ENCODE peak calls at places on chromosomes 12 and 14, in four cellular contexts. One of them, this sample, is unnamed.

GRCh38 chr12:132495629-132496207 is 5.8 kb downstream of the FBRSL1 start:
- DNase-seq in GM12878: no peak
- DNase-seq in K562: no peak
- DNase-seq in HepG2: no peak
- DNase-seq in this sample: no peak

GRCh38 chr14:65879218-65880009 is 466.9 kb downstream of the FUT8 start:
- DNase-seq in HepG2: no peak
- DNase-seq in K562: no peak
- DNase-seq in GM12878: no peak
- DNase-seq in this sample: no peak

GRCh38 chr12:47820631-47821345 is 1.1 kb upstream of the HDAC7 start:
- DNase-seq in HepG2: peak; percentile 88
- DNase-seq in GM12878: no peak
- DNase-seq in K562: peak; percentile 68
- DNase-seq in this sample: peak; percentile 92

GRCh38 chr14:74846968-74847549 is 28.9 kb downstream of the PROX2 start:
- DNase-seq in K562: peak; percentile 23
- DNase-seq in GM12878: no peak
- DNase-seq in HepG2: no peak
- DNase-seq in this sample: no peak

GRCh38 chr12:49549735-49550710 is 11.2 kb downstream of the KCNH3 start:
- DNase-seq in HepG2: no peak
- DNase-seq in K562: no peak
- DNase-seq in GM12878: no peak
- DNase-seq in this sample: no peak

GRCh38 chr14:68628605-68629310 is 164.1 kb downstream of the ZFP36L1 start:
- DNase-seq in GM12878: no peak
- DNase-seq in K562: no peak
- DNase-seq in HepG2: peak; percentile 19
- DNase-seq in this sample: peak; percentile 54

GRCh38 chr12:65965358-65965757 is 141.1 kb downstream of the HMGA2 start:
- DNase-seq in GM12878: no peak
- DNase-seq in HepG2: no peak
- DNase-seq in K562: no peak
- DNase-seq in this sample: peak; percentile 18

GRCh38 chr14:50303744-50304471 is 8.1 kb downstream of the L2HGDH start:
- DNase-seq in GM12878: no peak
- DNase-seq in HepG2: peak; percentile 93
- DNase-seq in K562: peak; percentile 67
- DNase-seq in this sample: no peak

GRCh38 chr12:78964521-78964920 is 99.9 kb downstream of the SYT1 start:
- DNase-seq in GM12878: no peak
- DNase-seq in HepG2: no peak
- DNase-seq in K562: no peak
- DNase-seq in this sample: no peak

GRCh38 chr12:78966062-78966461 is 101.5 kb downstream of the SYT1 start:
- DNase-seq in K562: no peak
- DNase-seq in GM12878: no peak
- DNase-seq in HepG2: no peak
- DNase-seq in this sample: no peak

GRCh38 chr12:78966926-78967325 is 102.4 kb downstream of the SYT1 start:
- DNase-seq in K562: no peak
- DNase-seq in GM12878: no peak
- DNase-seq in HepG2: no peak
- DNase-seq in this sample: no peak

GRCh38 chr12:78970041-78970440 is 105.5 kb downstream of the SYT1 start:
- DNase-seq in K562: no peak
- DNase-seq in HepG2: no peak
- DNase-seq in GM12878: no peak
- DNase-seq in this sample: no peak
- TF ChIP-seq JUNB in K562: no peak
- TF ChIP-seq JUNB in HepG2: no peak
- TF ChIP-seq JUNB in GM12878: no peak
- TF ChIP-seq JUNB in this sample: no peak

DNA sequence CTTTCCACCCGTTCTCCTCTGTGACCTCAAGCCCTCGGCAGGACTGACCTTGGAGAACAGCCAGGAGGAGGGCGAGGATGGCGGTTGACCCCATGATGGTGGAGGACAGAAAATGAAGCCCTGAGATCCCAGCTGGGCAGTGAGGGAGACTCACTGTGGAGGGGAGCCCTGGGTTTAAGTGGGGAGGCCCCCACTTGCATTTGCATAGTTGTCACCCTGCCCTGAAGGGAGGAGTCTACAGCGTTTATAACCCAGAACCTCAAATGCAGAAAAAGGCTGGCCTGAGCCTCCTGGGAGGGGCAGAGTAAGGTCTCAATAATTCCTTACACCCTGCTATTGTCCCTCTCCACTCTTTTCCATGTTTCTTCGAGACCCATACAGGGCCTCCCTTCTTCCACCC is 1052.7 kb downstream of the TMEM121 start:
- DNase-seq in K562: no peak
- DNase-seq in HepG2: no peak
- DNase-seq in GM12878: no peak
- DNase-seq in this sample: no peak
- H2AFZ ChIP-seq in K562: no peak overlapping the region
- H2AFZ ChIP-seq in HepG2: no peak overlapping the region
- H2AFZ ChIP-seq in GM12878: no peak overlapping the region
- H2AFZ ChIP-seq in this sample: no peak overlapping the region

DNA sequence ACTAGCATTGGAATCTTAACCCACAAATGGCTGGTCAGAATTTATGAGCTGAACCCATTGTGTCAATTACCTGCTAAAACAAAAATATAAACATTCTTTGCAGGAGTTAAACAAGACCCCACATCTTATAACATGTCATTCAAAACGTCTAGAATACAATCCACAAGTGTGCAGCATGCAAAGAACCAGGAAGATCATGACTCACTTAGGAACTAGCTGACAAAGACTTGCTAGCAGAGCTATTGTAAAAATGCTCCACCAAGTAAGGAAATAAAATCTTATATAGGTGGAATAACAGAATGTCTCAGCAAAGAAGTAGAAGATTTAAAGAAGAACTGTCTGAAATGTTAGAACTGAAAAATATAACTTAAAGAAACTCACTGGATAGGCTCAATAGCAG is 26.5 kb upstream of the POC1B start:
- DNase-seq in HepG2: no peak
- DNase-seq in K562: no peak
- DNase-seq in GM12878: no peak
- DNase-seq in this sample: no peak
- H4K20me1 ChIP-seq in HepG2: no peaks in the 10 kb centered on the region
- H4K20me1 ChIP-seq in K562: no peaks in the 10 kb centered on the region
- H4K20me1 ChIP-seq in GM12878: no peaks in the 10 kb centered on the region
- H4K20me1 ChIP-seq in this sample: no peaks in the 10 kb centered on the region

DNA sequence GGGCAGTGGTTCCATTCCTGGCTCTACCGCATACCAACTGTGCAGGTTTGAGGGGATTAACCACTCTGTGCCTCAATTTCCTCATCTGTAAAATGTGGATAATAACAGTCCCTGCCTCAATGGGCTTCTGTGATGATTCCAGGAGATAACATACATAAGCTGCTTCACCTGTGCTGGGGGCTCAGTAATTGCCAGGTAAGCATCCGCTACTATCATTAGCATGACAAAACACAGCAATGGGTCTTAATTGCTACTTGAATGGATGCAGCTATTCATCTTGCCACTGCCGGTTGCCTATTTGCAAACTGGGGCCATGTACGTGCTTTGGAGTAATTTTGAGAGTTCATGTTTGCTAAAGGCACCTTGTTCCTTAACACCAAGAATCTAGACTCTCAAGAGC is 132.6 kb downstream of the TMEM132D start:
- DNase-seq in GM12878: no peak
- DNase-seq in K562: no peak
- DNase-seq in HepG2: no peak
- DNase-seq in this sample: peak; percentile 65
- TF ChIP-seq JUNB in GM12878: no peak
- TF ChIP-seq JUNB in K562: no peak
- TF ChIP-seq JUNB in HepG2: no peak
- TF ChIP-seq JUNB in this sample: no peak

DNA sequence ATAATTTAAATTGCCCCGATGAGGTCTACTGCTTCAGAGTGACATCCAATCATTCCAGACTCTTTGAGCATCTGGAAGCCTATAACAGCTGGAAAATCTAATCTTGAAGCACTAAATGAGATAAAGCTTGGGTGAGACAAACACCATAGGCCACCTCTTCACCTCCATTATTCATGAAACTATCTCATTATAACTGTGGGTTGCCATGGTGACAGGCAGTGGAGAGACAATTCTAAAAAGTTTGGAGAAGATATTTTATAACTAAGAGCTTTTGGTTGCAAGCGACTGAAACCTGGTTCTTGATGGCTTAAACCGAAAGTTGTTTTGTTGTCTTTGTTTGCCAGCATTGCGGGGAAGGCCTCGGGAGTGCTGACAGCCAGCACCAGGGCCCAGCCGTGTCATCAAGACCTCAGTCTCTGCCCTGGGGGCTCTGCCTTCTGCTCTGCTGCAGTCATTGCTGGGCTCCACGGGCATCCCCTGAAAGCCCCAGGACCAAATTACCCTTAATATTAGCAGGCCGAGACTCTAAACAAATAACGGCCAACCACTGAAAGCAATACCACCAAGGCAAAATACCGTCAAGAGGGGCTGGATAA is 353.6 kb upstream of the SFSWAP start:
- DNase-seq in K562: no peak
- DNase-seq in HepG2: no peak
- DNase-seq in GM12878: no peak
- DNase-seq in this sample: no peak
- H2AFZ ChIP-seq in K562: peak overlapping the region; percentile 77
- H2AFZ ChIP-seq in HepG2: no peak overlapping the region
- H2AFZ ChIP-seq in GM12878: no peak overlapping the region
- H2AFZ ChIP-seq in this sample: no peak overlapping the region

DNA sequence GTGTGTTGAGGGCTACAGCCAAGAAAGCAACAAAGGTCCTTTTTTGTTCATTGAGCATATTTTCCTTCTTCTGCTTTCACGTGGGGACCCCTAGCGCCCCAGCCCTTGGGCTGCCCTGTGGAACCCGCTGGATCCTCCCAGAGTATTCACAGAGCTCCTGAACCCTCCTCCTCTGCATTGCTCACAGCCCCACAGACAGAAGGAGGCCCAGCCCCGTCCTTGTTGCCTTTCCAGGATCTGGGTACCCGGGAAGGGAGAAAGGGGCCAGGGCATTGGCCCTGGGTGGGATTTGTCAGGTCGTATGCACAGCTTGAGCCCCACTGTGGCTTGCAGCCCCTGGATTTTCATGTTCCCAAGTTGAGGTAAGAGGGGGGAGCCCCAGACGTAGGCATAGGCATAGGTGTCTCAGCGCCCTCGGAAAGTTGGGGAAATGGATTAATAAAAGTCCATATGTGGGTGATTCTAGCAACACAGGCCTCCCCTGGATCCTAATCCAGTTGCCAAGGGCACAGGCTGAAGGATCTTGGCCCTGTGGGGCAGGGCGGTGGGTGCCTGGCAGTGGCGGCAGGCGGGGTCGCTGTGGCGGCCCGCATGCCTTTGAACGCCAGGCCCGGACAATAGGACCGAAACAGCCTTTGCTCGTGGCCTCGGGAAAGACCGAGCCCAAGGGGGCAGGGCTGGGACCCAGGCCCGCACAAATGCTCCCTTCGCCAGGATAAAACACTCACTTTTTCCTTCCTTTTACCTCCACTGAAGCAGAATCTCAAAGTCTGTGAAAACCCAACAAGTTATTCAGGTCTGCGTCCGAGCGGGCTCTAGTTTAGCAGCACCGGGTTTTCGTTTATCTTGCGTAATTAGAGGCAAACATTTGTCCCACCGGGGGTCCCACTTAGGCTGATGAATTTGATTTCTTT is 3.0 kb upstream of the HOXC10 start:
- DNase-seq in GM12878: no peak
- DNase-seq in HepG2: no peak
- DNase-seq in K562: no peak
- DNase-seq in this sample: peak; percentile 64
- H4K20me1 ChIP-seq in GM12878: no peaks in the 10 kb centered on the region
- H4K20me1 ChIP-seq in HepG2: no peaks in the 10 kb centered on the region
- H4K20me1 ChIP-seq in K562: no peaks in the 10 kb centered on the region
- H4K20me1 ChIP-seq in this sample: peaks cover 36% of the 10 kb centered on the region

DNA sequence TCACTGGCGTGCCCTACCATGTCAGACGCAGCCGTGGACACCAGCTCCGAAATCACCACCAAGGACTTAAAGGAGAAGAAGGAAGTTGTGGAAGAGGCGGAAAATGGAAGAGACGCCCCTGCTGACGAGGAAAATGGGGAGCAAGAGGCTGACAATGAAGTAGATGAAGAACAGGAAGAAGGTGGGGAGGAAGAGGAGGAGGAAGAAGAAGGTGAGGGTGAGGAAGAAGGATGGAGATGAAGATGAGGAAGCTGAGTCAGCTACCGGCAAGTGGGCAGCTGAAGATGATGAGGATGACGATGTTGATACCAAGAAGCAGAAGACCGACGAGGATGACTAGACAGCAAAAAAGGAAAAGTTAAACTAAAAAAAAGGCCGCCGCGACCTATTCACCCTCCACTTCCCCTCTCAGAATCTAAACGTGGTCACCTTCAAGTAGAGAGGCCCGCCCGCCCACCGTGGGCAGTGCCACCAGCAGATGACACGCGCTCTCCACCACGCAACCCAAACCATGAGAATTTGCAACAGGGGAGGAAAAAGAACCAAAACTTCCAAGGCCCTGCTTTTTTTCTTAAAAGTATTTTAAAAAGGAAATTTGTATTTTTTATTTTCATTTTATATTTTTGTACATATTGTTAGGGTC is 13.2 kb downstream of the TRIP11 start:
- DNase-seq in HepG2: no peak
- DNase-seq in GM12878: no peak
- DNase-seq in K562: no peak
- DNase-seq in this sample: no peak
- TF ChIP-seq JUNB in HepG2: no peak
- TF ChIP-seq JUNB in GM12878: no peak
- TF ChIP-seq JUNB in K562: no peak
- TF ChIP-seq JUNB in this sample: no peak

DNA sequence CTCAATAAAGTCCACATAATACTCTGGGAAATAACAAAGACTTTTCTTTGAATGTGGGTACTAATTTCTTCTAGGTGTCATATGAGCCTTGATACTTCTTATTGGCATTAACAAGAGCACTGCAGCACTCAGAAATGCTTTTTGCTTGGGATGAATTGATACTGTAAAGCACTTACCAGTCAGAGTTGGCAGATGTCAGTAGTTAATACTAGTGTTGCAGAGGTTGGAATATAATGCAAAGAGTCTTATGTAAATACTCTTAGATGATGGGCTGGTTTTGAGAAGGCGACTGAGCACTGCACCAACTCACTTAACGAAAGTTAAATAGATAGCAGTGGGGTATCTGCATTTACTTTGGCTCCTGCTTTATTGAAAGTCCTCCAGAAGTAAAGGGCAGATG is 25.6 kb upstream of the MBIP start:
- DNase-seq in K562: no peak
- DNase-seq in GM12878: no peak
- DNase-seq in HepG2: no peak
- DNase-seq in this sample: no peak
- H2AFZ ChIP-seq in K562: no peak overlapping the region
- H2AFZ ChIP-seq in GM12878: no peak overlapping the region
- H2AFZ ChIP-seq in HepG2: no peak overlapping the region
- H2AFZ ChIP-seq in this sample: no peak overlapping the region